ENCODE peak calls at places on chromosomes 11 and 22, in five cellular contexts. One of them, this sample, is unnamed.

GRCh38 chr11:102807921-102808320 is 10.0 kb upstream of the MMP1 start:
- DNase-seq in tibial artery: no peak
- DNase-seq in GM12864: no peak
- DNase-seq in NCI-H2081 treated with DMSO at 0.1 percent for 48 hours: no peak
- DNase-seq in NCI-H1694: no peak
- DNase-seq in this sample: no peak

GRCh38 chr11:117425679-117426296 is 98.1 kb downstream of the CEP164 start:
- DNase-seq in tibial artery: no peak
- DNase-seq in GM12864: no peak
- DNase-seq in NCI-H2081 treated with DMSO at 0.1 percent for 48 hours: no peak
- DNase-seq in NCI-H1694: no peak
- DNase-seq in this sample: no peak

GRCh38 chr11:77106321-77106720 is 3.7 kb downstream of the OMP start:
- DNase-seq in tibial artery: no peak
- DNase-seq in GM12864: no peak
- DNase-seq in NCI-H2081 treated with DMSO at 0.1 percent for 48 hours: no peak
- DNase-seq in NCI-H1694: peak; percentile 31
- DNase-seq in this sample: no peak

GRCh38 chr11:19344661-19345518 is 104.1 kb upstream of the E2F8 start:
- DNase-seq in tibial artery: peak; percentile 71
- DNase-seq in GM12864: no peak
- DNase-seq in NCI-H2081 treated with DMSO at 0.1 percent for 48 hours: no peak
- DNase-seq in NCI-H1694: no peak
- DNase-seq in this sample: no peak

GRCh38 chr22:30628491-30628890 is 7.1 kb upstream of the SLC35E4 start:
- DNase-seq in tibial artery: no peak
- DNase-seq in GM12864: no peak
- DNase-seq in NCI-H2081 treated with DMSO at 0.1 percent for 48 hours: no peak
- DNase-seq in NCI-H1694: no peak
- DNase-seq in this sample: no peak

GRCh38 chr22:45069925-45070324 is 60.1 kb upstream of the PHF21B start:
- DNase-seq in tibial artery: no peak
- DNase-seq in GM12864: no peak
- DNase-seq in NCI-H2081 treated with DMSO at 0.1 percent for 48 hours: no peak
- DNase-seq in NCI-H1694: no peak
- DNase-seq in this sample: no peak

GRCh38 chr11:61315260-61315659 is 17.6 kb downstream of the DDB1 start:
- DNase-seq in tibial artery: no peak
- DNase-seq in GM12864: no peak
- DNase-seq in NCI-H2081 treated with DMSO at 0.1 percent for 48 hours: no peak
- DNase-seq in NCI-H1694: no peak
- DNase-seq in this sample: no peak

GRCh38 chr22:38299001-38299651 is 18.1 kb downstream of the CSNK1E start:
- DNase-seq in tibial artery: no peak
- DNase-seq in GM12864: no peak
- DNase-seq in NCI-H2081 treated with DMSO at 0.1 percent for 48 hours: no peak
- DNase-seq in NCI-H1694: no peak
- DNase-seq in this sample: no peak

GRCh38 chr11:58629857-58630256 is 7.4 kb downstream of the CNTF start:
- DNase-seq in tibial artery: no peak
- DNase-seq in GM12864: no peak
- DNase-seq in NCI-H2081 treated with DMSO at 0.1 percent for 48 hours: peak; percentile 21
- DNase-seq in NCI-H1694: peak; percentile 32
- DNase-seq in this sample: no peak

GRCh38 chr11:131888230-131888826 is 517.9 kb downstream of the NTM start:
- DNase-seq in tibial artery: no peak
- DNase-seq in GM12864: no peak
- DNase-seq in NCI-H2081 treated with DMSO at 0.1 percent for 48 hours: no peak
- DNase-seq in NCI-H1694: no peak
- DNase-seq in this sample: no peak

GRCh38 chr11:115942043-115942442 is 437.8 kb upstream of the CADM1 start:
- DNase-seq in tibial artery: no peak
- DNase-seq in GM12864: no peak
- DNase-seq in NCI-H2081 treated with DMSO at 0.1 percent for 48 hours: no peak
- DNase-seq in NCI-H1694: no peak
- DNase-seq in this sample: no peak

GRCh38 chr11:34305095-34305692 is 52.6 kb downstream of the ABTB2 start:
- DNase-seq in tibial artery: no peak
- DNase-seq in GM12864: no peak
- DNase-seq in NCI-H2081 treated with DMSO at 0.1 percent for 48 hours: no peak
- DNase-seq in NCI-H1694: no peak
- DNase-seq in this sample: no peak

GRCh38 chr22:44919691-44920090 is 90.1 kb downstream of the PHF21B start:
- DNase-seq in tibial artery: peak; percentile 23
- DNase-seq in GM12864: no peak
- DNase-seq in NCI-H2081 treated with DMSO at 0.1 percent for 48 hours: no peak
- DNase-seq in NCI-H1694: no peak
- DNase-seq in this sample: peak; percentile 55

GRCh38 chr22:48560389-48560751 is 1267.3 kb downstream of the BRD1 start:
- DNase-seq in tibial artery: no peak
- DNase-seq in GM12864: no peak
- DNase-seq in NCI-H2081 treated with DMSO at 0.1 percent for 48 hours: no peak
- DNase-seq in NCI-H1694: no peak
- DNase-seq in this sample: no peak

GRCh38 chr22:28034760-28035401 is 115.8 kb upstream of the PITPNB start:
- DNase-seq in tibial artery: peak; percentile 89
- DNase-seq in GM12864: no peak
- DNase-seq in NCI-H2081 treated with DMSO at 0.1 percent for 48 hours: peak; percentile 74
- DNase-seq in NCI-H1694: peak; percentile 97
- DNase-seq in this sample: peak; percentile 83

GRCh38 chr11:122165972-122166371 is 50.0 kb upstream of the BLID start:
- DNase-seq in tibial artery: no peak
- DNase-seq in GM12864: no peak
- DNase-seq in NCI-H2081 treated with DMSO at 0.1 percent for 48 hours: no peak
- DNase-seq in NCI-H1694: no peak
- DNase-seq in this sample: no peak

GRCh38 chr22:49123621-49124192 is 704.0 kb downstream of the BRD1 start:
- DNase-seq in tibial artery: no peak
- DNase-seq in GM12864: no peak
- DNase-seq in NCI-H2081 treated with DMSO at 0.1 percent for 48 hours: no peak
- DNase-seq in NCI-H1694: no peak
- DNase-seq in this sample: peak; percentile 62

GRCh38 chr11:2304156-2305139 is 2.6 kb downstream of the TSPAN32 start:
- DNase-seq in tibial artery: no peak
- DNase-seq in GM12864: no peak
- DNase-seq in NCI-H2081 treated with DMSO at 0.1 percent for 48 hours: no peak
- DNase-seq in NCI-H1694: no peak
- DNase-seq in this sample: peak; percentile 73

GRCh38 chr11:69138265-69138664 is 17.5 kb upstream of the SMIM38 start:
- DNase-seq in tibial artery: peak; percentile 28
- DNase-seq in GM12864: no peak
- DNase-seq in NCI-H2081 treated with DMSO at 0.1 percent for 48 hours: no peak
- DNase-seq in NCI-H1694: no peak
- DNase-seq in this sample: peak; percentile 36

GRCh38 chr11:1335811-1336761 is 26.7 kb upstream of the TOLLIP start:
- DNase-seq in tibial artery: peak; percentile 93
- DNase-seq in GM12864: no peak
- DNase-seq in NCI-H2081 treated with DMSO at 0.1 percent for 48 hours: no peak
- DNase-seq in NCI-H1694: no peak
- DNase-seq in this sample: peak; percentile 87

GRCh38 chr22:36936362-36937116 is 23.1 kb downstream of the CSF2RB start:
- DNase-seq in tibial artery: no peak
- DNase-seq in GM12864: no peak
- DNase-seq in NCI-H2081 treated with DMSO at 0.1 percent for 48 hours: no peak
- DNase-seq in NCI-H1694: no peak
- DNase-seq in this sample: no peak

GRCh38 chr11:14687943-14688627 is 44.5 kb downstream of the PDE3B start:
- DNase-seq in tibial artery: no peak
- DNase-seq in GM12864: no peak
- DNase-seq in NCI-H2081 treated with DMSO at 0.1 percent for 48 hours: no peak
- DNase-seq in NCI-H1694: no peak
- DNase-seq in this sample: no peak

GRCh38 chr22:50173221-50173982 is 2.9 kb downstream of the PANX2 start:
- DNase-seq in tibial artery: no peak
- DNase-seq in GM12864: no peak
- DNase-seq in NCI-H2081 treated with DMSO at 0.1 percent for 48 hours: no peak
- DNase-seq in NCI-H1694: no peak
- DNase-seq in this sample: no peak

GRCh38 chr11:69170704-69171103 is 15.0 kb downstream of the SMIM38 start:
- DNase-seq in tibial artery: peak; percentile 51
- DNase-seq in GM12864: no peak
- DNase-seq in NCI-H2081 treated with DMSO at 0.1 percent for 48 hours: no peak
- DNase-seq in NCI-H1694: no peak
- DNase-seq in this sample: no peak

GRCh38 chr22:46649176-46650077 is 29.2 kb downstream of the GRAMD4 start:
- DNase-seq in tibial artery: no peak
- DNase-seq in GM12864: no peak
- DNase-seq in NCI-H2081 treated with DMSO at 0.1 percent for 48 hours: no peak
- DNase-seq in NCI-H1694: peak; percentile 98
- DNase-seq in this sample: no peak

GRCh38 chr11:56849852-56850251 is 101.4 kb upstream of the OR9G4 start:
- DNase-seq in tibial artery: no peak
- DNase-seq in GM12864: no peak
- DNase-seq in NCI-H2081 treated with DMSO at 0.1 percent for 48 hours: no peak
- DNase-seq in NCI-H1694: no peak
- DNase-seq in this sample: no peak

GRCh38 chr22:40728731-40729189 is 49.5 kb downstream of the MCHR1 start:
- DNase-seq in tibial artery: no peak
- DNase-seq in GM12864: no peak
- DNase-seq in NCI-H2081 treated with DMSO at 0.1 percent for 48 hours: no peak
- DNase-seq in NCI-H1694: no peak
- DNase-seq in this sample: no peak